ENCODE peak calls at places on chromosomes 13 and 19, in four cellular contexts. I is PC-3; M is CD4-positive, alpha-beta T cell; V is natural killer cell. X is an unnamed sample.

GRCh38 chr13:77002590-77003190 is 10.8 kb downstream of the CLN5 start:
- DNase-seq in I (peak; percentile 53), M (no peak), V (no peak), X (no peak)

GRCh38 chr13:74774252-74774651 is 640.0 kb upstream of the KLF12 start:
- DNase-seq in I (no peak), M (no peak), V (no peak), X (no peak)

GRCh38 chr19:5186293-5187050 is 154.1 kb downstream of the PTPRS start:
- DNase-seq in I (no peak), M (no peak), V (no peak), X (no peak)

GRCh38 chr19:14440049-14440448 is 6.9 kb downstream of the PKN1 start:
- DNase-seq in I (no peak), M (peak; percentile 68), V (peak; percentile 72), X (peak; percentile 87)

GRCh38 chr19:29478578-29479565 is 46.9 kb upstream of the VSTM2B start:
- DNase-seq in I (no peak), M (no peak), V (no peak), X (no peak)

GRCh38 chr13:99067160-99067985 is 89.5 kb upstream of the DOCK9 start:
- DNase-seq in I (peak; percentile 87), M (no peak), V (no peak), X (no peak)

GRCh38 chr19:8251025-8251472 is 41.9 kb downstream of the CERS4 start:
- DNase-seq in I (no peak), M (no peak), V (no peak), X (no peak)

GRCh38 chr19:17794731-17795494 is at the start of gene B3GNT3:
- DNase-seq in I (peak; percentile 94), M (no peak), V (no peak), X (no peak)

GRCh38 chr13:40597735-40598365 is 68.6 kb downstream of the FOXO1 start:
- DNase-seq in I (no peak), M (no peak), V (no peak), X (no peak)

GRCh38 chr19:38842439-38843174 is 7.2 kb downstream of the HNRNPL start:
- DNase-seq in I (no peak), M (peak; percentile 47), V (no peak), X (no peak)

GRCh38 chr19:44602071-44602470 is 11.3 kb upstream of the IGSF23 start:
- DNase-seq in I (no peak), M (no peak), V (no peak), X (no peak)

GRCh38 chr19:3482507-3483225 is 575 bp downstream of the SMIM44 start:
- DNase-seq in I (peak; percentile 24), M (no peak), V (no peak), X (no peak)

GRCh38 chr13:25966086-25966485 is 85.7 kb downstream of the SHISA2 start:
- DNase-seq in I (peak; percentile 54), M (no peak), V (no peak), X (no peak)

GRCh38 chr19:13190781-13191540 is 40.8 kb downstream of the IER2 start:
- DNase-seq in I (no peak), M (no peak), V (no peak), X (no peak)

GRCh38 chr13:34412817-34413365 is 529.2 kb upstream of the NBEA start:
- DNase-seq in I (peak; percentile 84), M (no peak), V (no peak), X (no peak)

GRCh38 chr19:19278315-19278714 is 5.2 kb upstream of the TM6SF2 start:
- DNase-seq in I (no peak), M (no peak), V (no peak), X (no peak)

GRCh38 chr19:48069435-48069834 is 25.6 kb upstream of the CABP5 start:
- DNase-seq in I (no peak), M (no peak), V (no peak), X (no peak)

GRCh38 chr13:80630685-80631121 is 289.8 kb upstream of the SPRY2 start:
- DNase-seq in I (peak; percentile 4), M (no peak), V (no peak), X (no peak)

GRCh38 chr19:39497850-39498261 is 891 bp upstream of the DLL3 start:
- DNase-seq in I (peak; percentile 33), M (no peak), V (no peak), X (peak; percentile 71)

GRCh38 chr13:51330741-51331140 is 8.8 kb upstream of the SERPINE3 start:
- DNase-seq in I (no peak), M (no peak), V (no peak), X (peak; percentile 44)

GRCh38 chr13:33272531-33273124 is 12.9 kb downstream of the STARD13 start:
- DNase-seq in I (peak; percentile 57), M (no peak), V (no peak), X (no peak)

GRCh38 chr13:44904982-44905381 is 84.3 kb downstream of the NUFIP1 start:
- DNase-seq in I (peak; percentile 75), M (no peak), V (no peak), X (no peak)

GRCh38 chr13:27283906-27284523 is 13.4 kb downstream of the RASL11A start:
- DNase-seq in I (peak; percentile 59), M (no peak), V (no peak), X (no peak)

GRCh38 chr19:2038284-2039081 is 12.6 kb downstream of the MKNK2 start:
- DNase-seq in I (no peak), M (no peak), V (no peak), X (no peak)

GRCh38 chr13:99610702-99611289 is 109.5 kb downstream of the TM9SF2 start:
- DNase-seq in I (no peak), M (no peak), V (no peak), X (no peak)

GRCh38 chr19:30148039-30148438 is 206.0 kb downstream of the URI1 start:
- DNase-seq in I (peak; percentile 79), M (no peak), V (no peak), X (no peak)

GRCh38 chr13:109840201-109840892 is 54.0 kb upstream of the IRS2 start:
- DNase-seq in I (peak; percentile 77), M (no peak), V (no peak), X (no peak)

GRCh38 chr13:79522583-79522982 is 41.6 kb downstream of the NDFIP2 start:
- DNase-seq in I (peak; percentile 27), M (no peak), V (no peak), X (peak; percentile 28)

GRCh38 chr13:50366488-50367174 is 351.4 kb downstream of the KCNRG start:
- DNase-seq in I (peak; percentile 16), M (no peak), V (no peak), X (peak; percentile 36)

GRCh38 chr13:64239372-64239771 is 2823.7 kb upstream of the PCDH20 start:
- DNase-seq in I (peak; percentile 47), M (no peak), V (no peak), X (no peak)

GRCh38 chr13:29676535-29676934 is 81.0 kb upstream of the SLC7A1 start:
- DNase-seq in I (no peak), M (no peak), V (no peak), X (no peak)

GRCh38 chr13:98345103-98345899 is 168.2 kb upstream of the RNF113B start:
- DNase-seq in I (no peak), M (no peak), V (no peak), X (no peak)

DNA sequence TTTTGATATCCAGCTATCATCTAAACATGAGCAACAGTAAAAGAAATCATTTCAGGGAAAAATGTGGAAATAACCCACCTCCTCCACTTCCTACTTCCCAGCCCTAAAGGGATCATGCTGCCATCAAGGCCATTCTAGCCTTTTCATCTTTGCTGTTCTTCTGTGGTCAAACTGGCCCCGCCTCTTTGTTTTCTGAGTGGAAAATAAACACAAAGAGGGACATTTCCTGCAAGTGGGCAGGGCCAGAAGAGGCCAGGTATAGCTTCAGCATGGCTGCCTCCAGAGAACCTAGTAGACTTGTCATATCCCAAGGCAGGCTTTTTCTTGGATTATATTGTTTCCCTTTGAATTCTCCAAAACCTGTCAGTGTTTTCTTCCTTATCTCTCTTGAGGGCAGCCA is 117.4 kb downstream of the GPC6 start:
- DNase-seq in I (no peak), M (no peak), V (no peak), X (no peak)
- TF ChIP-seq CTCF in I (no peak), M (no peak), V (no peak), X (no peak)

GRCh38 chr19:6958786-6959185 is 62.4 kb downstream of the MBD3L2B start:
- DNase-seq in I (no peak), M (no peak), V (no peak), X (no peak)

GRCh38 chr19:6952956-6953355 is 65.6 kb downstream of the ADGRE1 start:
- DNase-seq in I (no peak), M (no peak), V (no peak), X (no peak)

GRCh38 chr19:6956573-6956972 is 64.7 kb downstream of the MBD3L2B start:
- DNase-seq in I (no peak), M (no peak), V (no peak), X (no peak)

DNA sequence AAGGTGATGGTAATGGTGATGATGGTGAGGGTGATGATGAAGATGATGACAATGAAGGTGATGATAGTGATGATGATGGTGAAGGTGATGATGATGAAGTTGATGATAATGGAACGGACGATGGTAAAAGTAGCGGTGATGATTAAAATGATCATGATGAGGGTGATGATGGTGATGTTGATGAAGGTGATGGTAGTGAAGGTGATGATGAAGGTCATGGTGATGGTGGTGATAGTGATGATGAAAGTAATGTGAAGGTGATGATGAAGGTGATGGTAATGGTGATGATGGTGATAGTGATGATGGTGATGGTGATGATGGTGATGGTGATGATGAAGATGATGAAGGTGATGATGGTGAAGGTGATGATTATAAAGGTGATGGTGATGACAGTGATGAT is 66.1 kb downstream of the MBD3L2B start:
- DNase-seq in I (no peak), M (no peak), V (no peak), X (no peak)
- TF ChIP-seq CTCF in I (no peak), M (no peak), V (no peak), X (no peak)

GRCh38 chr13:112711528-112712265 is 21.9 kb downstream of the ATP11A start:
- DNase-seq in I (peak; percentile 77), M (no peak), V (no peak), X (peak; percentile 84)
- TF ChIP-seq CTCF in I (peak; percentile 44), M (no peak), V (no peak), X (no peak)

DNA sequence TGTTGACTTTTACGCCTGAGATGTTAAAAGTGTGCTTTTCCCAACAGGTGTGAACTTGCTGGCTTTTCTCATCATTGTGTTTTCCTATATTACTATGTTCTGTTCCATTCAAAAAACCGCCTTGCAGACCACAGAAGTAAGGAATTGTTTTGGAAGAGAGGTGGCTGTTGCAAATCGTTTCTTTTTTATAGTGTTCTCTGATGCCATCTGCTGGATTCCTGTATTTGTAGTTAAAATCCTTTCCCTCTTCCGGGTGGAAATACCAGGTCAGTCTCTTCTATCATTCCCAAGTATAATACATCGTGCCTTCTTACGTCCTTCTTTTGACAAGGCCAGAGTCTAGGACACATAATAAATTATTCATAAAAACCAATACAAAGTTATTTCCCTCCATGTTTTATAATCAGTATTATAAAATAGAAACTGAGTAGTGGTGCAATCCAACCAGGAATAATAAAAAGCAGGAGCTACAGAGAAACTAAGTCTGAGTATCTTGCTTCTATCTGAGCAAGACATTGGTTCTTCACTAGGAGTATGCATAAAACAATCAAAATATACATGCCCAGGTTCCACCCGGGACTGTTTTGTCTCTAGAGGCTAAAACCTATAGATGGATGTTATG is 57.9 kb downstream of the RXFP2 start:
- DNase-seq in I (peak; percentile 52), M (no peak), V (no peak), X (no peak)
- TF ChIP-seq CTCF in I (peak; percentile 58), M (no peak), V (no peak), X (no peak)